ENCODE peak calls at places on chromosomes 5 and 9, in eight cellular contexts. A is tibial artery; C is stimulated activated naive CD4-positive, alpha-beta T cell; P is choroid plexus epithelial cell; Q is aorta; G is GM20000; M is GM13977; D is sigmoid colon. Y is an unnamed sample.

GRCh38 chr9:100170085-100170484 is 71.0 kb downstream of the INVS start:
- DNase-seq in A (no peak), C (no peak), P (peak; percentile 37), Q (no peak), G (no peak), M (no peak), D (no peak), Y (no peak)

GRCh38 chr9:136239963-136240330 is 5.7 kb downstream of the QSOX2 start:
- DNase-seq in A (no peak), C (no peak), P (no peak), Q (no peak), G (peak; percentile 58), M (no peak), D (no peak), Y (peak; percentile 83)

GRCh38 chr5:127876384-127876783 is 173.2 kb downstream of the CCDC192 start:
- DNase-seq in A (no peak), C (no peak), P (no peak), Q (no peak), G (no peak), M (no peak), D (no peak), Y (no peak)

GRCh38 chr5:140196406-140196805 is 21.4 kb downstream of the CYSTM1 start:
- DNase-seq in A (no peak), C (no peak), P (no peak), Q (no peak), G (no peak), M (no peak), D (no peak), Y (no peak)

GRCh38 chr5:4947106-4947505 is 193.0 kb upstream of the ADAMTS16 start:
- DNase-seq in A (no peak), C (no peak), P (no peak), Q (no peak), G (no peak), M (no peak), D (no peak), Y (no peak)

GRCh38 chr5:1888541-1889251 is 6.0 kb upstream of the IRX4 start:
- DNase-seq in A (no peak), C (no peak), P (no peak), Q (peak; percentile 29), G (no peak), M (no peak), D (no peak), Y (no peak)

GRCh38 chr5:132259061-132259851 is 1.8 kb downstream of the PDLIM4 start:
- DNase-seq in A (peak; percentile 80), C (no peak), P (peak; percentile 95), Q (peak; percentile 86), G (peak; percentile 8), M (no peak), D (peak; percentile 96), Y (no peak)

GRCh38 chr5:54309751-54310432 is 481 bp downstream of the ARL15 start:
- DNase-seq in A (no peak), C (peak; percentile 15), P (peak; percentile 21), Q (peak; percentile 51), G (peak; percentile 19), M (peak; percentile 17), D (peak; percentile 71), Y (peak; percentile 52)

GRCh38 chr9:123069010-123069481 is 35.6 kb downstream of the GPR21 start:
- DNase-seq in A (no peak), C (no peak), P (peak; percentile 96), Q (no peak), G (no peak), M (no peak), D (no peak), Y (no peak)

GRCh38 chr9:133104718-133105460 is 16.2 kb downstream of the RALGDS start:
- DNase-seq in A (peak; percentile 13), C (no peak), P (no peak), Q (peak; percentile 48), G (no peak), M (no peak), D (peak; percentile 61), Y (no peak)

GRCh38 chr9:111037744-111038335 is 430 bp downstream of the LPAR1 start:
- DNase-seq in A (peak; percentile 25), C (no peak), P (peak; percentile 53), Q (peak; percentile 55), G (peak; percentile 69), M (peak; percentile 70), D (peak; percentile 76), Y (no peak)

GRCh38 chr9:96487949-96488348 is 38.0 kb downstream of the HABP4 start:
- DNase-seq in A (no peak), C (no peak), P (peak; percentile 84), Q (peak; percentile 71), G (no peak), M (no peak), D (no peak), Y (no peak)

GRCh38 chr9:95816716-95817115 is 58.8 kb upstream of the ERCC6L2 start:
- DNase-seq in A (no peak), C (no peak), P (no peak), Q (no peak), G (no peak), M (no peak), D (no peak), Y (no peak)

GRCh38 chr5:171475551-171476035 is 56.1 kb downstream of the FGF18 start:
- DNase-seq in A (no peak), C (no peak), P (no peak), Q (no peak), G (no peak), M (no peak), D (no peak), Y (no peak)

GRCh38 chr9:5042661-5043178 is 57.6 kb downstream of the JAK2 start:
- DNase-seq in A (no peak), C (no peak), P (no peak), Q (no peak), G (peak; percentile 42), M (no peak), D (no peak), Y (no peak)

GRCh38 chr5:119347996-119348395 is 7.8 kb upstream of the TNFAIP8 start:
- DNase-seq in A (no peak), C (no peak), P (peak; percentile 55), Q (no peak), G (no peak), M (no peak), D (no peak), Y (no peak)

GRCh38 chr5:95918421-95919006 is 43.1 kb downstream of the ELL2 start:
- DNase-seq in A (no peak), C (no peak), P (no peak), Q (no peak), G (no peak), M (no peak), D (no peak), Y (no peak)

GRCh38 chr9:82757921-82758320 is 305.0 kb downstream of the RASEF start:
- DNase-seq in A (no peak), C (no peak), P (no peak), Q (no peak), G (no peak), M (no peak), D (no peak), Y (no peak)

GRCh38 chr9:124939944-124940343 is 939 bp downstream of the GOLGA1 start:
- DNase-seq in A (no peak), C (no peak), P (no peak), Q (no peak), G (no peak), M (no peak), D (no peak), Y (no peak)

GRCh38 chr9:79568337-79569084 is 3.3 kb upstream of the TLE4 start:
- DNase-seq in A (no peak), C (no peak), P (no peak), Q (no peak), G (peak; percentile 10), M (peak; percentile 13), D (no peak), Y (peak; percentile 69)

Y was measured in NAMALWA.